ENCODE peak calls at places on chromosomes 7 and 10, in eight cellular contexts. Y is fibroblast of lung; K is MM.1S; R is cardiac muscle cell; P is PC-9; A is trophoblast cell; V is GM12878; D is CD8-positive, alpha-beta T cell. X is an unnamed sample. For H3K36me3, the result is how much of the 10 kb centered on the place peaks cover.

GRCh38 chr10:75195035-75195763 is 15.4 kb upstream of the VDAC2 start:
- DNase-seq in A (no peak), D (no peak), R (no peak), Y (peak), P (peak), V (no peak), K (no peak), X (no peak)

GRCh38 chr10:113264333-113265131 is 288.3 kb upstream of the HABP2 start:
- DNase-seq in A (no peak), P (no peak), Y (no peak), K (no peak), V (no peak), R (no peak), D (no peak), X (no peak)

GRCh38 chr7:42691030-42691639 is 220.7 kb downstream of the C7orf25 start:
- DNase-seq in K (peak), P (no peak), V (no peak), D (no peak), R (peak), Y (peak), A (peak), X (peak)

GRCh38 chr7:55133630-55134392 is 115.0 kb downstream of the EGFR start:
- DNase-seq in R (peak), V (no peak), K (no peak), A (peak), D (no peak), Y (peak), P (peak), X (no peak)

GRCh38 chr10:73404690-73405089 is 9.2 kb downstream of the ANXA7 start:
- DNase-seq in A (no peak), V (no peak), D (no peak), K (no peak), Y (no peak), P (no peak), R (no peak), X (no peak)

GRCh38 chr10:14093735-14094484 is 236.8 kb downstream of the FRMD4A start:
- DNase-seq in R (peak), Y (peak), A (peak), P (peak), D (no peak), V (no peak), K (no peak), X (no peak)

GRCh38 chr10:14648042-14648765 is 126.5 kb downstream of the FAM107B start:
- DNase-seq in A (peak), V (peak), D (peak), K (peak), R (peak), Y (peak), P (no peak), X (peak)

GRCh38 chr7:7565018-7565680 is 1.5 kb upstream of the MIOS start:
- DNase-seq in R (no peak), D (no peak), Y (no peak), P (no peak), V (no peak), A (no peak), K (no peak), X (no peak)

GRCh38 chr10:113987805-113988204 is 55.9 kb upstream of the ADRB1 start:
- DNase-seq in K (no peak), Y (peak), V (no peak), P (peak), R (no peak), A (peak), D (no peak), X (no peak)

GRCh38 chr10:28020993-28021982 is 22.4 kb upstream of the ODAD2 start:
- DNase-seq in Y (no peak), P (no peak), A (peak), D (no peak), K (no peak), R (peak), V (no peak), X (no peak)

GRCh38 chr10:26445411-26446031 is 7.4 kb downstream of the APBB1IP start:
- DNase-seq in R (no peak), Y (no peak), A (peak), D (no peak), V (no peak), K (no peak), P (no peak), X (no peak)

GRCh38 chr7:149713061-149713730 is 60.2 kb downstream of the ZNF467 start:
- DNase-seq in K (no peak), V (no peak), R (no peak), Y (no peak), P (no peak), A (no peak), D (no peak), X (no peak)

GRCh38 chr10:120012133-120012405 is 119.5 kb downstream of the SEC23IP start:
- DNase-seq in A (peak), V (no peak), Y (no peak), R (no peak), P (no peak), K (no peak), D (no peak), X (no peak)

GRCh38 chr7:29289156-29290021 is 94.8 kb downstream of the CHN2 start:
- DNase-seq in A (peak), R (no peak), P (no peak), Y (peak), V (peak), K (no peak), D (no peak), X (peak)

GRCh38 chr10:71380841-71381240 is 15.9 kb upstream of the CDH23 start:
- DNase-seq in D (no peak), Y (no peak), K (no peak), R (no peak), P (no peak), V (no peak), A (no peak), X (no peak)

GRCh38 chr7:26329520-26330269 is 38.0 kb downstream of the SNX10 start:
- DNase-seq in Y (no peak), P (no peak), K (no peak), R (no peak), A (peak), V (no peak), D (no peak), X (no peak)

GRCh38 chr7:22723171-22723601 is 3.8 kb upstream of the IL6 start:
- DNase-seq in A (no peak), Y (peak), P (no peak), R (peak), V (no peak), D (no peak), K (peak), X (peak)

GRCh38 chr10:34075269-34075926 is 739.7 kb downstream of the PARD3 start:
- DNase-seq in R (no peak), D (no peak), K (no peak), P (no peak), Y (no peak), A (no peak), V (no peak), X (no peak)

GRCh38 chr7:142389544-142389943 is 131.7 kb upstream of the PRSS58 start:
- DNase-seq in V (no peak), Y (no peak), P (no peak), A (no peak), D (no peak), K (no peak), R (peak), X (no peak)

GRCh38 chr10:118832242-118832651 is 77.5 kb upstream of the CACUL1 start:
- DNase-seq in D (no peak), V (no peak), Y (peak), A (no peak), P (no peak), R (no peak), K (no peak), X (peak)

GRCh38 chr7:134533288-134533771 is 6.0 kb downstream of the AKR1B10 start:
- DNase-seq in D (no peak), R (no peak), P (peak), K (no peak), A (no peak), Y (peak), V (no peak), X (no peak)

GRCh38 chr7:70736715-70737460 is 395.1 kb upstream of the GALNT17 start:
- DNase-seq in K (no peak), A (peak), Y (peak), V (no peak), D (no peak), R (no peak), P (no peak), X (no peak)

GRCh38 chr7:45239486-45239885 is 81.9 kb downstream of the RAMP3 start:
- DNase-seq in A (no peak), V (no peak), P (peak), D (no peak), K (no peak), R (no peak), Y (peak), X (peak)

GRCh38 chr10:72790216-72790990 is 98.5 kb downstream of the MCU start:
- DNase-seq in K (no peak), A (no peak), P (no peak), Y (no peak), R (no peak), D (no peak), V (no peak), X (no peak)

GRCh38 chr7:66281678-66282593 is 76.8 kb downstream of the TPST1 start:
- DNase-seq in P (no peak), A (no peak), R (no peak), D (no peak), K (no peak), Y (peak), V (no peak), X (peak)

GRCh38 chr7:139763330-139763729 is 14.5 kb downstream of the HIPK2 start:
- DNase-seq in P (no peak), K (no peak), V (no peak), R (no peak), Y (peak), D (no peak), A (no peak), X (no peak)

GRCh38 chr10:129942391-129942790 is 21.7 kb downstream of the EBF3 start:
- DNase-seq in P (no peak), A (no peak), V (no peak), Y (no peak), D (no peak), R (no peak), K (no peak), X (no peak)

GRCh38 chr7:27242580-27243339 is at the start of gene EVX1:
- DNase-seq in R (no peak), V (no peak), A (peak), D (no peak), P (no peak), K (no peak), Y (no peak), X (no peak)

GRCh38 chr7:48141551-48141950 is 29.7 kb upstream of the ABCA13 start:
- DNase-seq in K (no peak), D (no peak), R (no peak), A (no peak), V (no peak), P (no peak), Y (no peak), X (no peak)

GRCh38 chr10:44759122-44759521 is 152.0 kb upstream of the TMEM72 start:
- DNase-seq in P (no peak), R (no peak), K (no peak), V (no peak), A (no peak), Y (no peak), D (no peak), X (no peak)

GRCh38 chr10:89063465-89063864 is 72.9 kb downstream of the FAS start:
- DNase-seq in Y (no peak), V (no peak), R (no peak), K (no peak), P (no peak), D (no peak), A (no peak), X (no peak)

GRCh38 chr7:45057853-45058252 is 30.9 kb downstream of the NACAD start:
- DNase-seq in V (no peak), P (peak), A (no peak), D (no peak), Y (no peak), R (no peak), K (no peak), X (no peak)

GRCh38 chr7:7861211-7861633 is 107.4 kb upstream of the GLCCI1 start:
- DNase-seq in K (no peak), R (no peak), D (no peak), Y (peak), V (no peak), A (no peak), P (peak), X (peak)

GRCh38 chr7:36280840-36281812 is 108.5 kb upstream of the ANLN start:
- DNase-seq in V (no peak), K (no peak), Y (peak), P (peak), R (peak), D (no peak), A (peak), X (no peak)

GRCh38 chr10:97462309-97462708 is 16.3 kb downstream of the ZDHHC16 start:
- DNase-seq in A (no peak), P (no peak), R (no peak), D (no peak), K (no peak), Y (no peak), V (no peak), X (no peak)
- H3K36me3 ChIP-seq in A (half or more), P (under half), R (half or more), D (half or more), K (under half), Y (under half), V (under half), X (half or more)

GRCh38 chr7:99008181-99008631 is 129.9 kb downstream of the TRRAP start:
- DNase-seq in Y (no peak), D (no peak), K (no peak), A (no peak), P (no peak), R (no peak), V (no peak), X (no peak)
- H3K36me3 ChIP-seq in Y (under half), D (half or more), K (under half), A (half or more), P (under half), R (half or more), V (half or more), X (half or more)

GRCh38 chr7:124459101-124460052 is 306.2 kb downstream of the GPR37 start:
- DNase-seq in A (peak), Y (peak), K (no peak), D (no peak), P (no peak), V (no peak), R (no peak), X (no peak)
- H3K36me3 ChIP-seq in A (under half), Y (under half), K (under half), D (under half), P (under half), V (under half), R (under half), X (under half)

DNA sequence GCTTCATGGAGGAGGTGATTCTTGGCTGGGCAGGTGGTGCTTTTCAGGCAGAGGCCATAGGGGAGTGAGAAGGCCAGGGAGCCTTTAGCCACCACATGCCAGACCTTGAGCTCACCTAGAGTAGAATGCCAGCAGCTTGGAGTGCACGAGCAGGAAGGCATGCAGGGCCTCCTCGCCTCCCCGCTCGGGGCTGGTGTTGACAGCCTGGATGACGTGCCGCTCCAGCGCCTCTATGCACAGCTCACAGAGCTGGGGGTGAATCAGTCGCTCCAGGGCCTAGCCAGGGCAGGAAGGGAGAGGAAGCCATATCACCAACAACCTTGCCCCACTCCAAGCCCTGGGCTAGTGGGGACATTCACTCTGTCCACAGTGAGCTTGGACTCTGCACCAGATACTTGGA is 15.7 kb downstream of the HPS1 start:
- DNase-seq in Y (no peak), A (peak), R (no peak), P (no peak), D (no peak), K (no peak), V (no peak), X (no peak)
- H3K36me3 ChIP-seq in Y (under half), A (under half), R (under half), P (under half), D (under half), K (under half), V (under half), X (under half)

DNA sequence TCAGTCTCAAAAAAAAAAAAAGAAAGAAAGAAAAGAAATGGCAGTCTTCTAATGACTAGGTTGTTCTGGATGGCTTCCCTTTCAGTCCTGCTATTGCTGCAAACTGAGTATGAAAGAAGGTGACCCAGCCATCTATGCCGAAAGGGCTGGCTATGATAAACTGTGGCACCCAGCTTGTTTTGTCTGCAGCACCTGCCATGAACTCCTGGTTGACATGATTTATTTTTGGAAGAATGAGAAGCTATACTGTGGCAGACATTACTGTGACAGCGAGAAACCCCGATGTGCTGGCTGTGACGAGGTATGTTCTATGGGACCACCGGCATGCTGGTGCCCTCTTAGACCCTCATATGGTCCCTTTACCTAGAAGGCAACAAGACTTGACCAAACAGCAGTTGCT is 41.3 kb downstream of the TES start:
- DNase-seq in Y (no peak), D (no peak), P (no peak), K (no peak), V (no peak), A (no peak), R (no peak), X (no peak)
- H3K36me3 ChIP-seq in Y (under half), D (under half), P (half or more), K (under half), V (under half), A (under half), R (under half), X (under half)

GRCh38 chr10:48431871-48432270 is 125.4 kb downstream of the MAPK8 start:
- DNase-seq in K (no peak), D (no peak), Y (no peak), P (no peak), V (no peak), R (no peak), A (no peak), X (no peak)
- H3K36me3 ChIP-seq in K (under half), D (under half), Y (under half), P (under half), V (under half), R (under half), A (under half), X (under half)

DNA sequence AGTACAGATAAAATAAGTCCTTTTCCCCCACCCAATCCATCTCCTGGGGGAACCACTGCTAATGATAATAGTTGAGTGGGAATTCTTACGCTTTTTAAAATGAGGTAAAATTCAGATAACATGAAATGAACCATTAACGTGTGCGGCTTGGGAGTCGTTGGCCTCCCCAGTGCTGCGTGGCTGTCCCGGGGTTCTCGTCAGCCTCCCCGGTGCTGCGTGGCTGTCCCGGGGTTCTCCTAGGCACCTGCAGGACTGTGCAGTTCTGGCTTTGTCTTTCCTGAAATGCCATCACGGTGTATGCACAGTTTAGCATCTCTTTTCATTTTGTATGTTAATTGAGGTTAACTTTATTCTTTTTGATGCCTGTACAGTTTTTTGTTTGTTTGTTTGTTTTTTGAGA is 13.5 kb downstream of the SUN1 start:
- DNase-seq in D (no peak), R (no peak), A (no peak), Y (no peak), V (no peak), P (no peak), K (no peak), X (no peak)
- H3K36me3 ChIP-seq in D (under half), R (under half), A (under half), Y (under half), V (under half), P (under half), K (under half), X (under half)

X was measured in thyroid gland.